ENCODE peak calls at places on chromosome 10, in six cellular contexts. One of them, this sample, is unnamed.

GRCh38 chr10:3563298-3563697 is 221.7 kb downstream of the KLF6 start:
- DNase-seq in upper lobe of right lung: no peak
- DNase-seq in tibial nerve: no peak
- DNase-seq in GM23338: no peak
- DNase-seq in sigmoid colon: no peak
- DNase-seq in uterus: no peak
- DNase-seq in this sample: no peak

GRCh38 chr10:71285180-71285545 is 33.9 kb upstream of the SLC29A3 start:
- DNase-seq in upper lobe of right lung: no peak
- DNase-seq in uterus: no peak
- DNase-seq in tibial nerve: peak
- DNase-seq in sigmoid colon: no peak
- DNase-seq in GM23338: peak
- DNase-seq in this sample: no peak

GRCh38 chr10:33937987-33938386 is 603.5 kb upstream of the NRP1 start:
- DNase-seq in GM23338: peak
- DNase-seq in sigmoid colon: no peak
- DNase-seq in uterus: no peak
- DNase-seq in tibial nerve: no peak
- DNase-seq in upper lobe of right lung: no peak
- DNase-seq in this sample: no peak

GRCh38 chr10:33284945-33285344 is 49.5 kb downstream of the NRP1 start:
- DNase-seq in sigmoid colon: no peak
- DNase-seq in GM23338: no peak
- DNase-seq in uterus: no peak
- DNase-seq in upper lobe of right lung: no peak
- DNase-seq in tibial nerve: no peak
- DNase-seq in this sample: no peak

GRCh38 chr10:8036521-8037198 is 17.8 kb upstream of the GATA3 start:
- DNase-seq in sigmoid colon: no peak
- DNase-seq in upper lobe of right lung: no peak
- DNase-seq in tibial nerve: no peak
- DNase-seq in GM23338: peak
- DNase-seq in uterus: no peak
- DNase-seq in this sample: no peak

GRCh38 chr10:60536529-60537114 is 146.9 kb upstream of the ANK3 start:
- DNase-seq in uterus: no peak
- DNase-seq in tibial nerve: no peak
- DNase-seq in upper lobe of right lung: no peak
- DNase-seq in GM23338: no peak
- DNase-seq in sigmoid colon: no peak
- DNase-seq in this sample: no peak

GRCh38 chr10:30056767-30057355 is 2.5 kb downstream of the JCAD start:
- DNase-seq in uterus: no peak
- DNase-seq in tibial nerve: no peak
- DNase-seq in upper lobe of right lung: no peak
- DNase-seq in GM23338: peak
- DNase-seq in sigmoid colon: no peak
- DNase-seq in this sample: no peak

GRCh38 chr10:124984376-124984775 is 42.5 kb downstream of the ZRANB1 start:
- DNase-seq in tibial nerve: no peak
- DNase-seq in upper lobe of right lung: no peak
- DNase-seq in sigmoid colon: no peak
- DNase-seq in uterus: no peak
- DNase-seq in GM23338: no peak
- DNase-seq in this sample: no peak

GRCh38 chr10:103564116-103564501 is 70.6 kb downstream of the NEURL1 start:
- DNase-seq in tibial nerve: no peak
- DNase-seq in sigmoid colon: peak
- DNase-seq in GM23338: no peak
- DNase-seq in upper lobe of right lung: no peak
- DNase-seq in uterus: peak
- DNase-seq in this sample: no peak

GRCh38 chr10:130300608-130301025 is 164.4 kb downstream of the GLRX3 start:
- DNase-seq in tibial nerve: no peak
- DNase-seq in upper lobe of right lung: peak
- DNase-seq in GM23338: no peak
- DNase-seq in uterus: no peak
- DNase-seq in sigmoid colon: no peak
- DNase-seq in this sample: peak

GRCh38 chr10:83987216-83987615 is 152.1 kb upstream of the GHITM start:
- DNase-seq in sigmoid colon: no peak
- DNase-seq in upper lobe of right lung: no peak
- DNase-seq in GM23338: no peak
- DNase-seq in uterus: no peak
- DNase-seq in tibial nerve: no peak
- DNase-seq in this sample: no peak

GRCh38 chr10:74024600-74024999 is 26.7 kb downstream of the VCL start:
- DNase-seq in sigmoid colon: no peak
- DNase-seq in uterus: no peak
- DNase-seq in GM23338: no peak
- DNase-seq in upper lobe of right lung: no peak
- DNase-seq in tibial nerve: no peak
- DNase-seq in this sample: no peak

GRCh38 chr10:24320373-24320772 is 111.4 kb downstream of the KIAA1217 start:
- DNase-seq in tibial nerve: no peak
- DNase-seq in sigmoid colon: no peak
- DNase-seq in upper lobe of right lung: no peak
- DNase-seq in uterus: no peak
- DNase-seq in GM23338: no peak
- DNase-seq in this sample: no peak

GRCh38 chr10:13717571-13717935 is 130.8 kb downstream of the PRPF18 start:
- DNase-seq in GM23338: no peak
- DNase-seq in uterus: no peak
- DNase-seq in upper lobe of right lung: no peak
- DNase-seq in tibial nerve: no peak
- DNase-seq in sigmoid colon: no peak
- DNase-seq in this sample: no peak

DNA sequence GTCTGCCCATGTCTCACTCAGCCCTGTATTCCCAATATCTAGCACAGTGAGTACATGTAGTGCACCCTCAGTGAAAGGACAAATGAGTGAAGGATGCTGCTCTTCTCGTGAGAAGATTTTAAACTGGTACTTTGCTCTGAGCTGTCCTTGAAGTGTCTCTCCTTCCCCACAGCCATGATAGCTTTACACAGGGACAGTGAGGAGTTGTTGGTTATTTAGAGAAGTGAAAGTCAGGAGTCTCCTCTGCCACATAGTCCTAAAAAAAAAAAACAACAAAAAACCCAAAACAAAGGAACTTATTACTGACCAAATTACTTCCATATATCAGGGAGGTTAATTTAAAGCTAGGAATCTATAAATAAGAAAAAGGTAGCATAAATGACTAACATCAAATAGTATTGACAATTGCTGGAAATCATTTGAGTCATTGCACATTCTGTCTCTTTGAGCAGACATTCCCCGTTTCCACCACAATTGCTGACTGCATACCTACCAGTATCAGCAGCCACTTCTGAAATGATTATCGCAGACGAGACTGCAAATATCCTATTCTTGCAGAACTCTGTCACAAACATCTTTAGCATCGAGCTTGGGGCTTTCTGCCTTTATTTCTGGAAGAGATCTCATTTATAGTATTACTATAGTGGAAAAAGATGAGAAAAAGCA is 202.1 kb downstream of the PTEN start:
- DNase-seq in sigmoid colon: no peak
- DNase-seq in tibial nerve: no peak
- DNase-seq in GM23338: no peak
- DNase-seq in uterus: no peak
- DNase-seq in upper lobe of right lung: no peak
- DNase-seq in this sample: no peak
- H3K27ac ChIP-seq in sigmoid colon: peak
- H3K27ac ChIP-seq in tibial nerve: no peak
- H3K27ac ChIP-seq in GM23338: no peak
- H3K27ac ChIP-seq in uterus: peak
- H3K27ac ChIP-seq in upper lobe of right lung: peak
- H3K27ac ChIP-seq in this sample: peak

GRCh38 chr10:80408198-80409085 is at the start of gene PRXL2A:
- DNase-seq in tibial nerve: peak
- DNase-seq in upper lobe of right lung: peak
- DNase-seq in uterus: peak
- DNase-seq in sigmoid colon: peak
- DNase-seq in GM23338: peak
- DNase-seq in this sample: peak
- H3K27ac ChIP-seq in tibial nerve: peak
- H3K27ac ChIP-seq in upper lobe of right lung: peak
- H3K27ac ChIP-seq in uterus: peak
- H3K27ac ChIP-seq in sigmoid colon: peak
- H3K27ac ChIP-seq in GM23338: no peak
- H3K27ac ChIP-seq in this sample: peak

GRCh38 chr10:110651044-110651958 is 7.2 kb downstream of the RBM20 start:
- DNase-seq in sigmoid colon: peak
- DNase-seq in upper lobe of right lung: no peak
- DNase-seq in uterus: no peak
- DNase-seq in GM23338: no peak
- DNase-seq in tibial nerve: no peak
- DNase-seq in this sample: no peak
- H3K27ac ChIP-seq in sigmoid colon: peak
- H3K27ac ChIP-seq in upper lobe of right lung: no peak
- H3K27ac ChIP-seq in uterus: no peak
- H3K27ac ChIP-seq in GM23338: no peak
- H3K27ac ChIP-seq in tibial nerve: no peak
- H3K27ac ChIP-seq in this sample: no peak

DNA sequence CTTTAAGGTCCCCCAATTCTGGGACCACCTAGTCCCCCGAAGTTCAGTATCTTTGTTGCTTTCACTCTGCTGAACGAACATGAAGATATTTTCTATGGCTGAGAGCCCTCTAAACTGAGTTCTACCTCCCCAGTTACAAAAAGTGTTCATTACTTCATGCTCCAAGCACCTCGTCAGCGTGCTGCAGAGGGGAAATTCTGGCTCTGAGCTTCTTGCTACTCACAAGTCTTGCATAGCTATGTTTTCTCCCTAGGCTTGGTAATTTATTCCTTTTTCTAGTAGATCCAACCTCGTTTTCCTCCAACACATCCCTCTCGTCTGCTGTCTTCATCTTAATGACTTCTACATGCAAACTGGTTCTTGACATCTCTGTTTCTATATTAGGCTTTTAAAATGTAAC is 1034.4 kb downstream of the REEP3 start:
- DNase-seq in GM23338: no peak
- DNase-seq in sigmoid colon: no peak
- DNase-seq in tibial nerve: no peak
- DNase-seq in upper lobe of right lung: no peak
- DNase-seq in uterus: no peak
- DNase-seq in this sample: no peak
- H3K27ac ChIP-seq in GM23338: no peak
- H3K27ac ChIP-seq in sigmoid colon: no peak
- H3K27ac ChIP-seq in tibial nerve: no peak
- H3K27ac ChIP-seq in upper lobe of right lung: no peak
- H3K27ac ChIP-seq in uterus: no peak
- H3K27ac ChIP-seq in this sample: no peak

DNA sequence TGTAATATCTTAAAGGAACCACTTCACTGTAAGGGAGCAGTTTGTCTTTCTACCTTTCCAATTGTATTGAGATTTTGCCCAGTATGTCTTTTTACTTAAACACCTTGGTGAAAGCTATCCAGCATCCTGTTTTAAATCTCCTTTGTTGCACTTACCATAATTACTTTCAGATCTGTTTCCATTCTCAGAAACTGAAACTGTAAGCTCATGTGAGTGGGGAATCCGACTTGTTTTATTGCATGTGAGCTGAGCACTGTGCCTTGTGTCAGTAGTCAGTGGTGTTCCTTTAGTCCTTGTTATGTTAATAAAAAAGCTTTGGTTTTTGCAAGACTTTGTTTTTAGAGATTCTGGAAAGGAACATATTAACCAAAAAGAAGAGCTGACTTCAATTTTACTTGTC is 42.2 kb downstream of the BMPR1A start:
- DNase-seq in tibial nerve: no peak
- DNase-seq in uterus: no peak
- DNase-seq in GM23338: no peak
- DNase-seq in sigmoid colon: no peak
- DNase-seq in upper lobe of right lung: no peak
- DNase-seq in this sample: no peak
- H3K27ac ChIP-seq in tibial nerve: no peak
- H3K27ac ChIP-seq in uterus: peak
- H3K27ac ChIP-seq in GM23338: peak
- H3K27ac ChIP-seq in sigmoid colon: peak
- H3K27ac ChIP-seq in upper lobe of right lung: no peak
- H3K27ac ChIP-seq in this sample: no peak

GRCh38 chr10:5694573-5694972 is 9.9 kb downstream of the TASOR2 start:
- DNase-seq in tibial nerve: no peak
- DNase-seq in upper lobe of right lung: no peak
- DNase-seq in uterus: no peak
- DNase-seq in GM23338: no peak
- DNase-seq in sigmoid colon: no peak
- DNase-seq in this sample: no peak

GRCh38 chr10:5688587-5688986 is 3.9 kb downstream of the TASOR2 start:
- DNase-seq in GM23338: no peak
- DNase-seq in sigmoid colon: no peak
- DNase-seq in upper lobe of right lung: no peak
- DNase-seq in uterus: no peak
- DNase-seq in tibial nerve: no peak
- DNase-seq in this sample: no peak

GRCh38 chr10:5697342-5697741 is 12.7 kb downstream of the TASOR2 start:
- DNase-seq in upper lobe of right lung: no peak
- DNase-seq in GM23338: no peak
- DNase-seq in uterus: no peak
- DNase-seq in tibial nerve: no peak
- DNase-seq in sigmoid colon: no peak
- DNase-seq in this sample: no peak

GRCh38 chr10:5691786-5692185 is 7.1 kb downstream of the TASOR2 start:
- DNase-seq in GM23338: peak
- DNase-seq in uterus: no peak
- DNase-seq in tibial nerve: no peak
- DNase-seq in upper lobe of right lung: no peak
- DNase-seq in sigmoid colon: no peak
- DNase-seq in this sample: no peak

GRCh38 chr10:5692476-5693358 is 8.1 kb downstream of the TASOR2 start:
- DNase-seq in uterus: peak
- DNase-seq in GM23338: peak
- DNase-seq in upper lobe of right lung: peak
- DNase-seq in tibial nerve: no peak
- DNase-seq in sigmoid colon: peak
- DNase-seq in this sample: peak
- H3K27ac ChIP-seq in uterus: no peak
- H3K27ac ChIP-seq in GM23338: peak
- H3K27ac ChIP-seq in upper lobe of right lung: no peak
- H3K27ac ChIP-seq in tibial nerve: peak
- H3K27ac ChIP-seq in sigmoid colon: peak
- H3K27ac ChIP-seq in this sample: peak